ENCODE peak calls at places on chromosome 12, in seven cellular contexts. E is Daoy; A is RPMI7951; I is fibroblast of gingiva; J is HFF-Myc; N is stimulated activated CD4-positive, alpha-beta T cell treated with anti-CD3 and anti-CD28 coated beads, Interleukin-1b, Interleukin-23, amount 100 ng/mL, for 1 hour; P is Panc1. Z is an unnamed sample.

GRCh38 chr12:19652391-19652790 is 213.1 kb downstream of the AEBP2 start:
- DNase-seq in E (no peak), A (no peak), I (no peak), J (no peak), N (no peak), P (no peak), Z (no peak)

GRCh38 chr12:14384783-14385638 is 19.5 kb downstream of the ATF7IP start:
- DNase-seq in E (peak), A (peak), I (peak), J (peak), N (no peak), P (peak), Z (no peak)

GRCh38 chr12:104521731-104522130 is 65.0 kb downstream of the CHST11 start:
- DNase-seq in E (peak), A (peak), I (peak), J (no peak), N (no peak), P (no peak), Z (no peak)

GRCh38 chr12:76032043-76032981 is 736 bp upstream of the PHLDA1 start:
- DNase-seq in E (peak), A (peak), I (peak), J (no peak), N (no peak), P (no peak), Z (no peak)

GRCh38 chr12:124506832-124507153 is 60.6 kb downstream of the NCOR2 start:
- DNase-seq in E (no peak), A (no peak), I (no peak), J (no peak), N (no peak), P (no peak), Z (no peak)

GRCh38 chr12:16844875-16845274 is 238.9 kb upstream of the LMO3 start:
- DNase-seq in E (peak), A (no peak), I (no peak), J (no peak), N (no peak), P (no peak), Z (no peak)

GRCh38 chr12:82919365-82920054 is 232.8 kb downstream of the TMTC2 start:
- DNase-seq in E (no peak), A (no peak), I (no peak), J (no peak), N (no peak), P (no peak), Z (no peak)

GRCh38 chr12:31715283-31715825 is 13.5 kb downstream of the AMN1 start:
- DNase-seq in E (peak), A (no peak), I (no peak), J (no peak), N (no peak), P (no peak), Z (no peak)

Z was measured in stimulated activated CD8-positive, alpha-beta memory T cell treated with anti-CD3 and anti-CD28 coated beads, Interleukin-7, amount 100 ng/mL, for 1 hour.